ENCODE peak calls at places on chromosomes 3 and 15, in nine cellular contexts. J is central memory CD4-positive, alpha-beta T cell; V is cerebellar cortex; H is HAP-1; U is non-pigmented ciliary epithelial cell; M is ureter; Y is pancreas; Q is cardiac muscle cell; O is OCI-LY7. G is an unnamed sample.

GRCh38 chr3:37272743-37273142 is 98.4 kb upstream of the LRRFIP2 start:
- DNase-seq in J (no peak), V (no peak), H (no peak), U (no peak), M (no peak), Y (no peak), Q (no peak), O (no peak), G (no peak)

GRCh38 chr3:112319516-112320276 is 13.3 kb upstream of the CD200 start:
- DNase-seq in J (no peak), V (no peak), H (no peak), U (no peak), M (no peak), Y (no peak), Q (no peak), O (no peak), G (no peak)

GRCh38 chr3:105791134-105791533 is 77.7 kb downstream of the CBLB start:
- DNase-seq in J (no peak), V (no peak), H (no peak), U (peak), M (no peak), Y (no peak), Q (no peak), O (no peak), G (no peak)

GRCh38 chr3:183188895-183189462 is 26.4 kb upstream of the LAMP3 start:
- DNase-seq in J (no peak), V (peak), H (no peak), U (no peak), M (no peak), Y (no peak), Q (peak), O (peak), G (no peak)

GRCh38 chr15:39869858-39870515 is 50.1 kb downstream of the GPR176 start:
- DNase-seq in J (no peak), V (peak), H (no peak), U (no peak), M (no peak), Y (no peak), Q (no peak), O (no peak), G (no peak)

GRCh38 chr3:149373235-149374125 is 4.0 kb downstream of the TM4SF1 start:
- DNase-seq in J (no peak), V (no peak), H (no peak), U (no peak), M (no peak), Y (no peak), Q (no peak), O (no peak), G (no peak)

GRCh38 chr3:46858456-46858855 is 4.8 kb downstream of the MYL3 start:
- DNase-seq in J (no peak), V (no peak), H (no peak), U (no peak), M (no peak), Y (no peak), Q (no peak), O (no peak), G (no peak)

GRCh38 chr3:157438371-157438735 is 1.7 kb downstream of the PTX3 start:
- DNase-seq in J (no peak), V (peak), H (no peak), U (no peak), M (no peak), Y (no peak), Q (peak), O (no peak), G (no peak)

GRCh38 chr3:57393957-57394356 is 101.5 kb upstream of the ASB14 start:
- DNase-seq in J (no peak), V (no peak), H (no peak), U (no peak), M (no peak), Y (no peak), Q (no peak), O (peak), G (no peak)

GRCh38 chr3:13049400-13049799 is 23.8 kb downstream of the IQSEC1 start:
- DNase-seq in J (no peak), V (no peak), H (no peak), U (no peak), M (no peak), Y (no peak), Q (no peak), O (no peak), G (no peak)

GRCh38 chr3:27935492-27935891 is 213.4 kb upstream of the EOMES start:
- DNase-seq in J (no peak), V (no peak), H (no peak), U (no peak), M (no peak), Y (no peak), Q (no peak), O (no peak), G (no peak)

GRCh38 chr3:128969993-128970740 is 23.7 kb downstream of the CFAP92 start:
- DNase-seq in J (peak), V (peak), H (peak), U (no peak), M (no peak), Y (peak), Q (peak), O (peak), G (no peak)

GRCh38 chr3:4491873-4492239 is 1.3 kb upstream of the ITPR1 start:
- DNase-seq in J (no peak), V (no peak), H (no peak), U (no peak), M (no peak), Y (no peak), Q (no peak), O (no peak), G (no peak)

GRCh38 chr15:81758789-81759188 is 287.0 kb downstream of the MEX3B start:
- DNase-seq in J (no peak), V (no peak), H (peak), U (no peak), M (no peak), Y (no peak), Q (no peak), O (no peak), G (no peak)

GRCh38 chr15:70569139-70569717 is 194.1 kb downstream of the UACA start:
- DNase-seq in J (no peak), V (peak), H (peak), U (no peak), M (peak), Y (no peak), Q (peak), O (no peak), G (no peak)

GRCh38 chr15:33586791-33587697 is 276.3 kb downstream of the RYR3 start:
- DNase-seq in J (no peak), V (no peak), H (no peak), U (no peak), M (no peak), Y (no peak), Q (no peak), O (no peak), G (no peak)

GRCh38 chr3:30503431-30503830 is 103.0 kb upstream of the TGFBR2 start:
- DNase-seq in J (no peak), V (no peak), H (no peak), U (no peak), M (no peak), Y (no peak), Q (no peak), O (no peak), G (no peak)

GRCh38 chr3:430186-430585 is 233.6 kb downstream of the CHL1 start:
- DNase-seq in J (no peak), V (no peak), H (no peak), U (no peak), M (no peak), Y (no peak), Q (no peak), O (no peak), G (no peak)

GRCh38 chr15:80208758-80209734 is 43.0 kb downstream of the CTXND1 start:
- DNase-seq in J (no peak), V (peak), H (no peak), U (no peak), M (no peak), Y (no peak), Q (no peak), O (no peak), G (no peak)

GRCh38 chr3:27079427-27080105 is 289.6 kb downstream of the NEK10 start:
- DNase-seq in J (no peak), V (no peak), H (no peak), U (no peak), M (no peak), Y (no peak), Q (no peak), O (no peak), G (no peak)

GRCh38 chr3:185460283-185460682 is 38.6 kb downstream of the TMEM41A start:
- DNase-seq in J (no peak), V (no peak), H (no peak), U (no peak), M (no peak), Y (no peak), Q (no peak), O (no peak), G (no peak)

GRCh38 chr15:76058714-76059319 is 968 bp upstream of the TMEM266 start:
- DNase-seq in J (no peak), V (peak), H (peak), U (no peak), M (no peak), Y (no peak), Q (peak), O (no peak), G (no peak)

GRCh38 chr3:63877737-63878393 is 14.2 kb downstream of the ATXN7 start:
- DNase-seq in J (no peak), V (no peak), H (no peak), U (no peak), M (no peak), Y (no peak), Q (no peak), O (no peak), G (no peak)

GRCh38 chr3:162295323-162295983 is 798.8 kb downstream of the OTOL1 start:
- DNase-seq in J (no peak), V (no peak), H (no peak), U (peak), M (no peak), Y (no peak), Q (peak), O (no peak), G (peak)

GRCh38 chr3:107987036-107987557 is 103.7 kb downstream of the CD47 start:
- DNase-seq in J (no peak), V (no peak), H (no peak), U (peak), M (peak), Y (peak), Q (no peak), O (no peak), G (peak)

GRCh38 chr3:30655187-30655812 is 48.9 kb downstream of the TGFBR2 start:
- DNase-seq in J (peak), V (no peak), H (no peak), U (no peak), M (no peak), Y (no peak), Q (no peak), O (peak), G (peak)

GRCh38 chr3:186517218-186517617 is 27.0 kb downstream of the CRYGS start:
- DNase-seq in J (no peak), V (no peak), H (no peak), U (no peak), M (no peak), Y (no peak), Q (no peak), O (no peak), G (no peak)

GRCh38 chr15:63983071-63983711 is 63.1 kb downstream of the DAPK2 start:
- DNase-seq in J (no peak), V (no peak), H (no peak), U (no peak), M (peak), Y (no peak), Q (no peak), O (peak), G (no peak)

GRCh38 chr3:46236294-46237054 is 5.8 kb upstream of the CCR3 start:
- DNase-seq in J (no peak), V (no peak), H (no peak), U (no peak), M (no peak), Y (no peak), Q (no peak), O (no peak), G (no peak)

GRCh38 chr3:107604057-107604802 is 81.5 kb downstream of the BBX start:
- DNase-seq in J (no peak), V (no peak), H (no peak), U (no peak), M (no peak), Y (no peak), Q (no peak), O (no peak), G (no peak)